ENCODE peak calls at places on chromosomes 11 and 22, in seven cellular contexts. V, H, B, W, K, O and I are unnamed samples.

GRCh38 chr11:65503923-65504670 is 5.3 kb downstream of the MALAT1 start:
- DNase-seq in V (no peak), H (no peak), B (no peak), W (no peak), K (no peak), O (no peak), I (no peak)

GRCh38 chr11:1963864-1964263 is 16.7 kb downstream of the MRPL23 start:
- DNase-seq in V (no peak), H (no peak), B (no peak), W (no peak), K (no peak), O (peak; percentile 16), I (no peak)

GRCh38 chr22:49290286-49290685 is 537.4 kb downstream of the BRD1 start:
- DNase-seq in V (no peak), H (no peak), B (no peak), W (no peak), K (no peak), O (no peak), I (no peak)

GRCh38 chr11:27427183-27427980 is 45.2 kb downstream of the LGR4 start:
- DNase-seq in V (no peak), H (no peak), B (no peak), W (peak; percentile 43), K (peak; percentile 53), O (no peak), I (no peak)

GRCh38 chr11:6413791-6414231 is 5.1 kb downstream of the APBB1 start:
- DNase-seq in V (peak; percentile 74), H (no peak), B (no peak), W (no peak), K (no peak), O (no peak), I (no peak)

GRCh38 chr22:22881116-22882032 is 6.2 kb upstream of the IGLL5 start:
- DNase-seq in V (no peak), H (no peak), B (no peak), W (no peak), K (no peak), O (no peak), I (no peak)

GRCh38 chr11:68890490-68891231 is 13.0 kb downstream of the MRPL21 start:
- DNase-seq in V (no peak), H (peak; percentile 35), B (peak; percentile 62), W (peak; percentile 84), K (peak; percentile 87), O (peak; percentile 73), I (no peak)

GRCh38 chr11:279040-279965 is 1.1 kb downstream of the NLRP6 start:
- DNase-seq in V (no peak), H (no peak), B (no peak), W (no peak), K (no peak), O (no peak), I (no peak)

GRCh38 chr11:86421976-86422770 is 47.5 kb downstream of the CCDC81 start:
- DNase-seq in V (no peak), H (no peak), B (no peak), W (no peak), K (no peak), O (no peak), I (no peak)

GRCh38 chr22:38148252-38148651 is 33.4 kb downstream of the PLA2G6 start:
- DNase-seq in V (no peak), H (no peak), B (no peak), W (no peak), K (peak; percentile 44), O (no peak), I (no peak)

GRCh38 chr11:120759046-120759445 is 247.5 kb downstream of the GRIK4 start:
- DNase-seq in V (no peak), H (no peak), B (no peak), W (no peak), K (no peak), O (no peak), I (no peak)

GRCh38 chr11:3127706-3128355 is 37.3 kb downstream of the OSBPL5 start:
- DNase-seq in V (no peak), H (no peak), B (no peak), W (no peak), K (no peak), O (peak; percentile 18), I (no peak)

GRCh38 chr22:24142241-24142640 is 39.0 kb upstream of the SUSD2 start:
- DNase-seq in V (no peak), H (no peak), B (no peak), W (no peak), K (no peak), O (no peak), I (no peak)

GRCh38 chr22:39234157-39234793 is 10.5 kb downstream of the PDGFB start:
- DNase-seq in V (no peak), H (no peak), B (no peak), W (no peak), K (no peak), O (peak; percentile 62), I (peak; percentile 59)

GRCh38 chr11:123110397-123110796 is 48.5 kb upstream of the HSPA8 start:
- DNase-seq in V (no peak), H (no peak), B (no peak), W (no peak), K (no peak), O (no peak), I (no peak)

GRCh38 chr22:44666207-44666585 is 35.8 kb upstream of the PRR5 start:
- DNase-seq in V (no peak), H (no peak), B (no peak), W (no peak), K (no peak), O (no peak), I (no peak)

GRCh38 chr22:41564563-41564962 is 3.8 kb downstream of the CSDC2 start:
- DNase-seq in V (no peak), H (no peak), B (no peak), W (no peak), K (no peak), O (no peak), I (no peak)

GRCh38 chr11:35654711-35655110 is 7.9 kb upstream of the TRIM44 start:
- DNase-seq in V (no peak), H (no peak), B (no peak), W (no peak), K (no peak), O (no peak), I (no peak)

GRCh38 chr11:31823372-31824371 is 12.6 kb upstream of the PAX6 start:
- DNase-seq in V (no peak), H (no peak), B (no peak), W (no peak), K (no peak), O (no peak), I (no peak)

GRCh38 chr11:109037856-109038780 is 373.2 kb downstream of the DDX10 start:
- DNase-seq in V (no peak), H (no peak), B (no peak), W (no peak), K (peak; percentile 90), O (no peak), I (no peak)

GRCh38 chr22:47125603-47126002 is 363.2 kb downstream of the TBC1D22A start:
- DNase-seq in V (no peak), H (no peak), B (no peak), W (no peak), K (peak; percentile 63), O (no peak), I (no peak)

GRCh38 chr11:115759622-115760527 is 255.7 kb upstream of the CADM1 start:
- DNase-seq in V (no peak), H (no peak), B (no peak), W (no peak), K (peak; percentile 10), O (no peak), I (no peak)

GRCh38 chr11:127943152-127943551 is 644.2 kb downstream of the ETS1 start:
- DNase-seq in V (no peak), H (no peak), B (no peak), W (no peak), K (no peak), O (no peak), I (no peak)

GRCh38 chr11:48022445-48022844 is 42.1 kb downstream of the PTPRJ start:
- DNase-seq in V (no peak), H (no peak), B (no peak), W (no peak), K (no peak), O (no peak), I (no peak)

GRCh38 chr22:38203855-38204497 is 2.2 kb downstream of the MAFF start:
- DNase-seq in V (no peak), H (no peak), B (no peak), W (no peak), K (peak; percentile 43), O (no peak), I (no peak)

GRCh38 chr11:76793834-76794291 is 10.7 kb downstream of the TSKU start:
- DNase-seq in V (no peak), H (no peak), B (no peak), W (peak; percentile 24), K (no peak), O (no peak), I (peak; percentile 41)

GRCh38 chr11:81007046-81007445 is 1566.2 kb upstream of the TENM4 start:
- DNase-seq in V (no peak), H (no peak), B (no peak), W (no peak), K (peak; percentile 10), O (no peak), I (no peak)

GRCh38 chr11:15618583-15619032 is 503.9 kb downstream of the INSC start:
- DNase-seq in V (no peak), H (no peak), B (no peak), W (peak; percentile 69), K (no peak), O (no peak), I (no peak)

GRCh38 chr22:17772249-17772962 is 1.9 kb downstream of the BID start:
- DNase-seq in V (no peak), H (no peak), B (no peak), W (no peak), K (no peak), O (no peak), I (no peak)

GRCh38 chr22:44151661-44152060 is 29.1 kb upstream of the PARVG start:
- DNase-seq in V (no peak), H (no peak), B (no peak), W (no peak), K (peak; percentile 90), O (no peak), I (no peak)

GRCh38 chr11:111502611-111503010 is 9.6 kb downstream of the BTG4 start:
- DNase-seq in V (no peak), H (no peak), B (no peak), W (no peak), K (no peak), O (no peak), I (no peak)

GRCh38 chr22:47356433-47357011 is 594.1 kb downstream of the TBC1D22A start:
- DNase-seq in V (no peak), H (no peak), B (no peak), W (peak; percentile 15), K (no peak), O (no peak), I (no peak)

GRCh38 chr22:31627223-31627731 is 34.7 kb downstream of the PISD start:
- DNase-seq in V (no peak), H (no peak), B (no peak), W (peak; percentile 37), K (no peak), O (no peak), I (no peak)